ENCODE peak calls at places on chromosomes 6 and 20, in six cellular contexts. One of them, this sample, is unnamed.
A peak's percentile ranks its signal among the peaks of the same experiment; 100 is the strongest.

GRCh38 chr6:34522740-34523139 is 33.4 kb downstream of the SPDEF start:
- DNase-seq in SK-N-SH: no peak
- DNase-seq in PC-3: no peak
- DNase-seq in neural progenitor cell: no peak
- DNase-seq in HCT116: no peak
- DNase-seq in OCI-LY7: no peak
- DNase-seq in this sample: no peak

GRCh38 chr6:35498407-35499045 is 1.6 kb upstream of the TEAD3 start:
- DNase-seq in SK-N-SH: no peak
- DNase-seq in PC-3: no peak
- DNase-seq in neural progenitor cell: no peak
- DNase-seq in HCT116: no peak
- DNase-seq in OCI-LY7: no peak
- DNase-seq in this sample: no peak

GRCh38 chr6:24614048-24614420 is 32.0 kb downstream of the KIAA0319 start:
- DNase-seq in SK-N-SH: no peak
- DNase-seq in PC-3: no peak
- DNase-seq in neural progenitor cell: no peak
- DNase-seq in HCT116: no peak
- DNase-seq in OCI-LY7: no peak
- DNase-seq in this sample: no peak

GRCh38 chr6:152300517-152300916 is 336.6 kb downstream of the SYNE1 start:
- DNase-seq in SK-N-SH: no peak
- DNase-seq in PC-3: no peak
- DNase-seq in neural progenitor cell: no peak
- DNase-seq in HCT116: no peak
- DNase-seq in OCI-LY7: peak; percentile 28
- DNase-seq in this sample: no peak

GRCh38 chr6:35787266-35788218 is 6.7 kb downstream of the CLPSL1 start:
- DNase-seq in SK-N-SH: no peak
- DNase-seq in PC-3: no peak
- DNase-seq in neural progenitor cell: no peak
- DNase-seq in HCT116: no peak
- DNase-seq in OCI-LY7: no peak
- DNase-seq in this sample: no peak

GRCh38 chr6:6694825-6695710 is 106.5 kb downstream of the LY86 start:
- DNase-seq in SK-N-SH: no peak
- DNase-seq in PC-3: no peak
- DNase-seq in neural progenitor cell: no peak
- DNase-seq in HCT116: no peak
- DNase-seq in OCI-LY7: no peak
- DNase-seq in this sample: peak; percentile 40

GRCh38 chr20:49677777-49678758 is 35.6 kb downstream of the B4GALT5 start:
- DNase-seq in SK-N-SH: no peak
- DNase-seq in PC-3: peak; percentile 53
- DNase-seq in neural progenitor cell: no peak
- DNase-seq in HCT116: no peak
- DNase-seq in OCI-LY7: no peak
- DNase-seq in this sample: no peak

GRCh38 chr6:89508755-89509563 is 76.0 kb downstream of the ANKRD6 start:
- DNase-seq in SK-N-SH: no peak
- DNase-seq in PC-3: peak; percentile 6
- DNase-seq in neural progenitor cell: no peak
- DNase-seq in HCT116: no peak
- DNase-seq in OCI-LY7: no peak
- DNase-seq in this sample: no peak

GRCh38 chr6:11580686-11581085 is 43.1 kb downstream of the TMEM170B start:
- DNase-seq in SK-N-SH: no peak
- DNase-seq in PC-3: no peak
- DNase-seq in neural progenitor cell: no peak
- DNase-seq in HCT116: no peak
- DNase-seq in OCI-LY7: no peak
- DNase-seq in this sample: no peak

GRCh38 chr6:35718354-35718695 is 18.5 kb upstream of the ARMC12 start:
- DNase-seq in SK-N-SH: no peak
- DNase-seq in PC-3: no peak
- DNase-seq in neural progenitor cell: no peak
- DNase-seq in HCT116: no peak
- DNase-seq in OCI-LY7: no peak
- DNase-seq in this sample: no peak

GRCh38 chr6:9516207-9516606 is 898.7 kb downstream of the TFAP2A start:
- DNase-seq in SK-N-SH: no peak
- DNase-seq in PC-3: peak; percentile 84
- DNase-seq in neural progenitor cell: peak; percentile 53
- DNase-seq in HCT116: peak; percentile 57
- DNase-seq in OCI-LY7: no peak
- DNase-seq in this sample: peak; percentile 64

GRCh38 chr6:116060572-116061283 is at the start of gene FRK:
- DNase-seq in SK-N-SH: no peak
- DNase-seq in PC-3: peak; percentile 64
- DNase-seq in neural progenitor cell: no peak
- DNase-seq in HCT116: peak; percentile 62
- DNase-seq in OCI-LY7: no peak
- DNase-seq in this sample: peak; percentile 78

GRCh38 chr6:28929887-28930620 is 6.3 kb upstream of the TRIM27 start:
- DNase-seq in SK-N-SH: no peak
- DNase-seq in PC-3: no peak
- DNase-seq in neural progenitor cell: no peak
- DNase-seq in HCT116: no peak
- DNase-seq in OCI-LY7: no peak
- DNase-seq in this sample: no peak

GRCh38 chr20:58088105-58088504 is 140.3 kb downstream of the ANKRD60 start:
- DNase-seq in SK-N-SH: no peak
- DNase-seq in PC-3: no peak
- DNase-seq in neural progenitor cell: no peak
- DNase-seq in HCT116: no peak
- DNase-seq in OCI-LY7: no peak
- DNase-seq in this sample: no peak

GRCh38 chr6:36717871-36718540 is 20.4 kb downstream of the RAB44 start:
- DNase-seq in SK-N-SH: no peak
- DNase-seq in PC-3: no peak
- DNase-seq in neural progenitor cell: no peak
- DNase-seq in HCT116: no peak
- DNase-seq in OCI-LY7: no peak
- DNase-seq in this sample: no peak

GRCh38 chr6:113377362-113377942 is 479.7 kb upstream of the MARCKS start:
- DNase-seq in SK-N-SH: no peak
- DNase-seq in PC-3: no peak
- DNase-seq in neural progenitor cell: no peak
- DNase-seq in HCT116: no peak
- DNase-seq in OCI-LY7: no peak
- DNase-seq in this sample: no peak

GRCh38 chr6:52537001-52537753 is 39.7 kb downstream of the TRAM2 start:
- DNase-seq in SK-N-SH: no peak
- DNase-seq in PC-3: no peak
- DNase-seq in neural progenitor cell: no peak
- DNase-seq in HCT116: no peak
- DNase-seq in OCI-LY7: peak; percentile 81
- DNase-seq in this sample: no peak

GRCh38 chr6:25250878-25251277 is 28.3 kb upstream of the CARMIL1 start:
- DNase-seq in SK-N-SH: no peak
- DNase-seq in PC-3: peak; percentile 33
- DNase-seq in neural progenitor cell: no peak
- DNase-seq in HCT116: peak; percentile 21
- DNase-seq in OCI-LY7: peak; percentile 33
- DNase-seq in this sample: no peak

GRCh38 chr6:83431545-83432165 is 804 bp upstream of the ME1 start:
- DNase-seq in SK-N-SH: no peak
- DNase-seq in PC-3: peak; percentile 79
- DNase-seq in neural progenitor cell: no peak
- DNase-seq in HCT116: peak; percentile 44
- DNase-seq in OCI-LY7: no peak
- DNase-seq in this sample: peak; percentile 57

GRCh38 chr6:148760568-148761531 is 14.0 kb downstream of the UST start:
- DNase-seq in SK-N-SH: no peak
- DNase-seq in PC-3: no peak
- DNase-seq in neural progenitor cell: peak; percentile 63
- DNase-seq in HCT116: no peak
- DNase-seq in OCI-LY7: peak; percentile 84
- DNase-seq in this sample: peak; percentile 55

GRCh38 chr20:49563015-49563980 is 4.6 kb downstream of the PTGIS start:
- DNase-seq in SK-N-SH: no peak
- DNase-seq in PC-3: no peak
- DNase-seq in neural progenitor cell: no peak
- DNase-seq in HCT116: no peak
- DNase-seq in OCI-LY7: no peak
- DNase-seq in this sample: no peak

GRCh38 chr6:100712997-100713396 is 168.1 kb downstream of the ASCC3 start:
- DNase-seq in SK-N-SH: no peak
- DNase-seq in PC-3: no peak
- DNase-seq in neural progenitor cell: no peak
- DNase-seq in HCT116: no peak
- DNase-seq in OCI-LY7: no peak
- DNase-seq in this sample: no peak

GRCh38 chr6:144185133-144185836 is 35.0 kb downstream of the STX11 start:
- DNase-seq in SK-N-SH: no peak
- DNase-seq in PC-3: peak; percentile 59
- DNase-seq in neural progenitor cell: no peak
- DNase-seq in HCT116: no peak
- DNase-seq in OCI-LY7: no peak
- DNase-seq in this sample: no peak

GRCh38 chr6:88165877-88166492 is at the start of gene CNR1:
- DNase-seq in SK-N-SH: peak; percentile 83
- DNase-seq in PC-3: no peak
- DNase-seq in neural progenitor cell: peak; percentile 82
- DNase-seq in HCT116: no peak
- DNase-seq in OCI-LY7: peak; percentile 83
- DNase-seq in this sample: peak; percentile 79

GRCh38 chr20:44153636-44154043 is 33.3 kb downstream of the JPH2 start:
- DNase-seq in SK-N-SH: no peak
- DNase-seq in PC-3: peak; percentile 26
- DNase-seq in neural progenitor cell: no peak
- DNase-seq in HCT116: no peak
- DNase-seq in OCI-LY7: no peak
- DNase-seq in this sample: no peak

GRCh38 chr6:103784117-103784516 is 1075.6 kb downstream of the HACE1 start:
- DNase-seq in SK-N-SH: no peak
- DNase-seq in PC-3: no peak
- DNase-seq in neural progenitor cell: no peak
- DNase-seq in HCT116: no peak
- DNase-seq in OCI-LY7: no peak
- DNase-seq in this sample: no peak

DNA sequence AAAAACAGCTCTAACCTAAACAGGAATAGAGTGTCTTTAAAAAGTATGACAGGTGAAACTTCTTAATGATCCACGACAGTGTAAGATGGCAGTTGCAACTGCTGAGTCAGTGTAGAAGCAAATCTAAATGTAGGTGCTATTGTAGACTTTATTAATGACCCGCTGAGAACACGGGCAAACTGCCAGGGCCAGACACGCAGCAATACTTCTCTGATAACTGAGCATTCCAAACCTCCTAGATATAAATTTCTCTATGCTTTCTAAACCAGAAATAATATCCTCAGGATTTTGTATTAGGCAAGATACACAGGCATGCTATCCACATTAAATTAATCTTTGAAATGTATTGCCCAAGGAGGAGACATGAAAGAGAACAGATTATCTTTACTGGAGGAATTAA is 1076.4 kb downstream of the HACE1 start:
- DNase-seq in SK-N-SH: no peak
- DNase-seq in PC-3: peak; percentile 32
- DNase-seq in neural progenitor cell: no peak
- DNase-seq in HCT116: no peak
- DNase-seq in OCI-LY7: no peak
- DNase-seq in this sample: no peak
- TF ChIP-seq EZH2phosphoT487 in SK-N-SH: no peak
- TF ChIP-seq EZH2phosphoT487 in PC-3: no peak
- TF ChIP-seq EZH2phosphoT487 in neural progenitor cell: no peak
- TF ChIP-seq EZH2phosphoT487 in HCT116: no peak
- TF ChIP-seq EZH2phosphoT487 in OCI-LY7: no peak
- TF ChIP-seq EZH2phosphoT487 in this sample: no peak

GRCh38 chr6:103327079-103327478 is 1532.6 kb downstream of the HACE1 start:
- DNase-seq in SK-N-SH: peak; percentile 12
- DNase-seq in PC-3: no peak
- DNase-seq in neural progenitor cell: peak; percentile 34
- DNase-seq in HCT116: no peak
- DNase-seq in OCI-LY7: no peak
- DNase-seq in this sample: no peak
- TF ChIP-seq CTCF in SK-N-SH: no peak
- TF ChIP-seq CTCF in PC-3: no peak
- TF ChIP-seq CTCF in neural progenitor cell: no peak
- TF ChIP-seq CTCF in HCT116: no peak
- TF ChIP-seq CTCF in OCI-LY7: no peak
- TF ChIP-seq CTCF in this sample: no peak

GRCh38 chr6:92688328-92688727 is 731.0 kb downstream of the EPHA7 start:
- DNase-seq in SK-N-SH: no peak
- DNase-seq in PC-3: no peak
- DNase-seq in neural progenitor cell: no peak
- DNase-seq in HCT116: no peak
- DNase-seq in OCI-LY7: peak; percentile 77
- DNase-seq in this sample: no peak

GRCh38 chr6:92687278-92687677 is 732.1 kb downstream of the EPHA7 start:
- DNase-seq in SK-N-SH: no peak
- DNase-seq in PC-3: no peak
- DNase-seq in neural progenitor cell: no peak
- DNase-seq in HCT116: no peak
- DNase-seq in OCI-LY7: peak; percentile 49
- DNase-seq in this sample: no peak

GRCh38 chr6:92690997-92691599 is 728.3 kb downstream of the EPHA7 start:
- DNase-seq in SK-N-SH: no peak
- DNase-seq in PC-3: peak; percentile 76
- DNase-seq in neural progenitor cell: no peak
- DNase-seq in HCT116: no peak
- DNase-seq in OCI-LY7: no peak
- DNase-seq in this sample: peak; percentile 15
- TF ChIP-seq EZH2phosphoT487 in SK-N-SH: no peak
- TF ChIP-seq EZH2phosphoT487 in PC-3: no peak
- TF ChIP-seq EZH2phosphoT487 in neural progenitor cell: no peak
- TF ChIP-seq EZH2phosphoT487 in HCT116: no peak
- TF ChIP-seq EZH2phosphoT487 in OCI-LY7: no peak
- TF ChIP-seq EZH2phosphoT487 in this sample: no peak

GRCh38 chr20:4341804-4342560 is 326.6 kb upstream of the RNF24 start:
- DNase-seq in SK-N-SH: no peak
- DNase-seq in PC-3: peak; percentile 75
- DNase-seq in neural progenitor cell: peak; percentile 10
- DNase-seq in HCT116: no peak
- DNase-seq in OCI-LY7: no peak
- DNase-seq in this sample: peak; percentile 36
- TF ChIP-seq CTCF in SK-N-SH: no peak
- TF ChIP-seq CTCF in PC-3: no peak
- TF ChIP-seq CTCF in neural progenitor cell: no peak
- TF ChIP-seq CTCF in HCT116: no peak
- TF ChIP-seq CTCF in OCI-LY7: no peak
- TF ChIP-seq CTCF in this sample: no peak

GRCh38 chr6:43741829-43742228 is 28.2 kb upstream of the VEGFA start:
- DNase-seq in SK-N-SH: no peak
- DNase-seq in PC-3: no peak
- DNase-seq in neural progenitor cell: no peak
- DNase-seq in HCT116: no peak
- DNase-seq in OCI-LY7: no peak
- DNase-seq in this sample: no peak
- TF ChIP-seq EZH2phosphoT487 in SK-N-SH: no peak
- TF ChIP-seq EZH2phosphoT487 in PC-3: no peak
- TF ChIP-seq EZH2phosphoT487 in neural progenitor cell: no peak
- TF ChIP-seq EZH2phosphoT487 in HCT116: no peak
- TF ChIP-seq EZH2phosphoT487 in OCI-LY7: no peak
- TF ChIP-seq EZH2phosphoT487 in this sample: no peak

This sample was measured in hepatocyte.